ENCODE peak calls at places on chromosomes 6 and 20, in seven cellular contexts. Y is SK-N-SH, A is K562, H is HepG2, G is HCT116, M is GM12878, P is H1. U is an unnamed sample.

GRCh38 chr6:135380793-135381192 is 116.7 kb downstream of the AHI1 start:
- DNase-seq in Y (no peak), A (no peak), H (no peak), G (no peak), M (no peak), P (no peak), U (no peak)

GRCh38 chr6:4028051-4028450 is 50.9 kb downstream of the FAM217A start:
- DNase-seq in Y (no peak), A (no peak), H (no peak), G (no peak), M (no peak), P (no peak), U (no peak)

GRCh38 chr6:1810880-1811279 is 201.2 kb downstream of the FOXC1 start:
- DNase-seq in Y (no peak), A (no peak), H (no peak), G (no peak), M (no peak), P (no peak), U (no peak)

GRCh38 chr6:104325341-104326172 is 534.2 kb downstream of the HACE1 start:
- DNase-seq in Y (peak), A (no peak), H (no peak), G (peak), M (no peak), P (no peak), U (peak)

GRCh38 chr6:110530671-110531070 is 54.3 kb upstream of the SLC22A16 start:
- DNase-seq in Y (no peak), A (no peak), H (no peak), G (no peak), M (no peak), P (peak), U (no peak)

GRCh38 chr6:11865926-11866325 is 87.3 kb upstream of the ADTRP start:
- DNase-seq in Y (no peak), A (no peak), H (no peak), G (no peak), M (no peak), P (no peak), U (no peak)

GRCh38 chr6:34745277-34746103 is 11.8 kb upstream of the SNRPC start:
- DNase-seq in Y (no peak), A (peak), H (peak), G (no peak), M (no peak), P (no peak), U (peak)

GRCh38 chr20:54172532-54172855 is 1.3 kb downstream of the CYP24A1 start:
- DNase-seq in Y (no peak), A (no peak), H (no peak), G (no peak), M (no peak), P (no peak), U (no peak)

GRCh38 chr6:162728177-162728571 is 400 bp downstream of the PACRG start:
- DNase-seq in Y (no peak), A (no peak), H (no peak), G (no peak), M (no peak), P (no peak), U (no peak)

GRCh38 chr6:52497652-52498408 is 77.7 kb downstream of the EFHC1 start:
- DNase-seq in Y (no peak), A (no peak), H (no peak), G (no peak), M (peak), P (peak), U (no peak)

GRCh38 chr6:6614096-6614964 is 25.8 kb downstream of the LY86 start:
- DNase-seq in Y (no peak), A (no peak), H (no peak), G (no peak), M (no peak), P (no peak), U (no peak)

GRCh38 chr6:21173678-21174077 is 419.9 kb upstream of the SOX4 start:
- DNase-seq in Y (no peak), A (no peak), H (no peak), G (no peak), M (no peak), P (no peak), U (no peak)

GRCh38 chr6:134063966-134064445 is 11.6 kb upstream of the SLC2A12 start:
- DNase-seq in Y (peak), A (peak), H (peak), G (peak), M (no peak), P (no peak), U (peak)

GRCh38 chr6:124747336-124747735 is 214.9 kb upstream of the RNF217 start:
- DNase-seq in Y (no peak), A (no peak), H (no peak), G (no peak), M (no peak), P (no peak), U (no peak)

GRCh38 chr20:3874194-3874824 is 14.9 kb upstream of the PANK2 start:
- DNase-seq in Y (no peak), A (no peak), H (no peak), G (no peak), M (no peak), P (no peak), U (no peak)

GRCh38 chr6:116396451-116396850 is 25.7 kb downstream of the DSE start:
- DNase-seq in Y (no peak), A (no peak), H (no peak), G (no peak), M (no peak), P (no peak), U (no peak)

GRCh38 chr6:162074641-162075040 is 652.9 kb downstream of the PRKN start:
- DNase-seq in Y (no peak), A (no peak), H (no peak), G (no peak), M (no peak), P (no peak), U (no peak)

GRCh38 chr20:44832724-44833123 is 22.4 kb upstream of the RIMS4 start:
- DNase-seq in Y (no peak), A (no peak), H (no peak), G (peak), M (no peak), P (no peak), U (peak)

GRCh38 chr20:54093423-54094267 is 23.3 kb upstream of the BCAS1 start:
- DNase-seq in Y (no peak), A (no peak), H (no peak), G (no peak), M (no peak), P (no peak), U (no peak)

GRCh38 chr6:4776967-4777925 is 1.0 kb downstream of the CDYL start:
- DNase-seq in Y (no peak), A (peak), H (no peak), G (no peak), M (no peak), P (no peak), U (no peak)

GRCh38 chr20:53205046-53205445 is 232.9 kb downstream of the TSHZ2 start:
- DNase-seq in Y (no peak), A (no peak), H (no peak), G (no peak), M (no peak), P (no peak), U (no peak)

GRCh38 chr6:88013015-88013414 is 34.6 kb upstream of the SPACA1 start:
- DNase-seq in Y (no peak), A (no peak), H (no peak), G (no peak), M (no peak), P (no peak), U (no peak)

GRCh38 chr20:34485068-34485634 is 31.1 kb upstream of the DYNLRB1 start:
- DNase-seq in Y (no peak), A (no peak), H (no peak), G (no peak), M (no peak), P (no peak), U (no peak)

GRCh38 chr20:58053391-58054055 is 174.9 kb downstream of the ANKRD60 start:
- DNase-seq in Y (no peak), A (no peak), H (no peak), G (no peak), M (no peak), P (peak), U (no peak)
- TF ChIP-seq JUND in Y (no peak), A (no peak), H (no peak), G (no peak), M (no peak), P (no peak), U (no peak)

GRCh38 chr20:62952373-62953166 is at the start of gene SLC17A9:
- DNase-seq in Y (no peak), A (peak), H (peak), G (peak), M (peak), P (peak), U (no peak)
- TF ChIP-seq JUND in Y (no peak), A (no peak), H (peak), G (no peak), M (no peak), P (no peak), U (no peak)

GRCh38 chr6:38055210-38055609 is 235.7 kb downstream of the ZFAND3 start:
- DNase-seq in Y (no peak), A (no peak), H (no peak), G (no peak), M (no peak), P (no peak), U (no peak)

GRCh38 chr6:38056361-38056760 is 236.8 kb downstream of the ZFAND3 start:
- DNase-seq in Y (no peak), A (no peak), H (no peak), G (no peak), M (no peak), P (no peak), U (no peak)

GRCh38 chr6:38062066-38062465 is 242.5 kb downstream of the ZFAND3 start:
- DNase-seq in Y (no peak), A (no peak), H (no peak), G (no peak), M (no peak), P (no peak), U (no peak)

GRCh38 chr6:38054526-38054925 is 235.0 kb downstream of the ZFAND3 start:
- DNase-seq in Y (no peak), A (no peak), H (peak), G (no peak), M (no peak), P (no peak), U (no peak)

DNA sequence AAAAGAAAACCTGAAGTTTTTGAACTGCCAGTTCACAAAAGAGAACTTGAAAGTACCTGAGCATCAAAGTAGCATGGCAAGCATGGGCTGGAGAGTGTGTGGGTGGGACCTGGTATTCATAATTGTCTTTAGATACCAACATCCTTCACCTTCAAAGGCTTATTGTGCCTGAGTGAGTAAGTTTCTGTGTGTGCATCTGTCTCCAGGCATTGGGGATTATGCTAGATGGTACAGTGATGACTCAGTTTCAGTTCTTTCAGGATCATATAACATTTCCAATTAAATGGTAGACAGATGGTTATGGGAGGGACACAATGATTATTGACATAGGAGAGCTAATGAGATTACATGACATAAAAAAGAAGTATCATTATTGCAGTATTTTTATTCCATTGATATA is 238.5 kb downstream of the ZFAND3 start:
- DNase-seq in Y (no peak), A (no peak), H (peak), G (peak), M (peak), P (no peak), U (no peak)
- TF ChIP-seq JUND in Y (peak), A (no peak), H (no peak), G (peak), M (no peak), P (no peak), U (no peak)

GRCh38 chr6:9540126-9540525 is 874.7 kb downstream of the TFAP2A start:
- DNase-seq in Y (no peak), A (no peak), H (no peak), G (no peak), M (no peak), P (no peak), U (no peak)

GRCh38 chr6:9539231-9539755 is 875.6 kb downstream of the TFAP2A start:
- DNase-seq in Y (no peak), A (no peak), H (no peak), G (no peak), M (no peak), P (no peak), U (no peak)

GRCh38 chr6:9543649-9544048 is 871.2 kb downstream of the TFAP2A start:
- DNase-seq in Y (no peak), A (no peak), H (no peak), G (no peak), M (no peak), P (no peak), U (no peak)

GRCh38 chr6:9537381-9537780 is 877.5 kb downstream of the TFAP2A start:
- DNase-seq in Y (no peak), A (no peak), H (no peak), G (no peak), M (no peak), P (no peak), U (no peak)

DNA sequence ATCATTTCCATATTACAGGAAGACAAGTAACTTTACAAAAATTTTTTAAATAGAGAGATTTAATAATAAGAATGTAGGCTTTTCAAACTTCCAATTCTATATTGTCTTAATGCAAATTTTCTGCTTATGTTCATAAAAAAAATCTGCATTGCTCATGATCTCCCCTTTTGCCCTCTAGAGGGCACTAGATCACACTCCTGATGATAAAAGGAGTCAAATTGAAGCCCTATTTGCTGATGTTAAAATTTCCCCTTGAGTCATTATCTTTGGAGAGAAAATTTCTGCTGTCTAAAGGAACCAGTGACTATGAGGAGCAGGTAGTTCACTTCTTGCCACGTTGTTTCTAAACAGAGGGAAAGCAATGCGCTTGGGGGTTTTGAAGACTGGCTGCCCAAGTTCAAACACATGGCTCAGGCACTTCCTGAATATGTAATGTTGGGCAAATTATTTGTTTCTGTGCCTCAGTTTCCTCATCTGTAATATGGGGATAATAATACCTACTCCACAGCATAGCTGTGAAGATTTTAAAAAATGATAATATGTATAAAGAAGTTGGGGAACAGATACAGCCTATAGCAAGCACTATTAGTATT is 874.2 kb downstream of the TFAP2A start:
- DNase-seq in Y (peak), A (peak), H (peak), G (peak), M (no peak), P (no peak), U (peak)
- TF ChIP-seq JUND in Y (no peak), A (no peak), H (no peak), G (no peak), M (no peak), P (no peak), U (no peak)

GRCh38 chr6:53767941-53768340 is 26.9 kb upstream of the LRRC1 start:
- DNase-seq in Y (no peak), A (no peak), H (no peak), G (no peak), M (no peak), P (no peak), U (no peak)

GRCh38 chr6:53768636-53769035 is 26.2 kb upstream of the LRRC1 start:
- DNase-seq in Y (no peak), A (no peak), H (no peak), G (no peak), M (no peak), P (no peak), U (no peak)

GRCh38 chr6:53770690-53771320 is 24.0 kb upstream of the LRRC1 start:
- DNase-seq in Y (no peak), A (no peak), H (no peak), G (no peak), M (no peak), P (no peak), U (no peak)

GRCh38 chr6:53773044-53773696 is 21.6 kb upstream of the LRRC1 start:
- DNase-seq in Y (no peak), A (no peak), H (no peak), G (no peak), M (no peak), P (no peak), U (no peak)

GRCh38 chr6:53771780-53772624 is 22.8 kb upstream of the LRRC1 start:
- DNase-seq in Y (no peak), A (no peak), H (no peak), G (no peak), M (no peak), P (no peak), U (no peak)
- TF ChIP-seq JUND in Y (no peak), A (no peak), H (no peak), G (no peak), M (no peak), P (no peak), U (no peak)

U was measured in T47D.